ENCODE peak calls at places on chromosomes 1 and 21, in nine cellular contexts. One of them, this sample, is unnamed.

GRCh38 chr1:17674707-17675505 is 80.2 kb upstream of the ACTL8 start:
- DNase-seq in activated T-helper 1 cell treated with anti-CD3 and anti-CD28 coated beads, Interleukin-2, amount 50 U/mL, for 16 hours: no peak
- DNase-seq in upper lobe of right lung: no peak
- DNase-seq in iPS DF 6.9: no peak
- DNase-seq in mammary epithelial cell: no peak
- DNase-seq in cardiac septum: no peak
- DNase-seq in hepatocyte: no peak
- DNase-seq in iris pigment epithelial cell: no peak
- DNase-seq in stimulated activated CD4-positive, alpha-beta T cell treated with anti-CD3 and anti-CD28 coated beads, Interleukin-12 subunit alpha, Interleukin-12 subunit beta, amount 100 ng/mL, for 48 hours: no peak
- DNase-seq in this sample: no peak

GRCh38 chr1:87765686-87766085 is 437.0 kb downstream of the LMO4 start:
- DNase-seq in activated T-helper 1 cell treated with anti-CD3 and anti-CD28 coated beads, Interleukin-2, amount 50 U/mL, for 16 hours: no peak
- DNase-seq in upper lobe of right lung: no peak
- DNase-seq in iPS DF 6.9: no peak
- DNase-seq in mammary epithelial cell: no peak
- DNase-seq in cardiac septum: no peak
- DNase-seq in hepatocyte: no peak
- DNase-seq in iris pigment epithelial cell: peak; percentile 39
- DNase-seq in stimulated activated CD4-positive, alpha-beta T cell treated with anti-CD3 and anti-CD28 coated beads, Interleukin-12 subunit alpha, Interleukin-12 subunit beta, amount 100 ng/mL, for 48 hours: no peak
- DNase-seq in this sample: no peak

GRCh38 chr1:218317061-218317460 is 28.1 kb upstream of the TGFB2 start:
- DNase-seq in activated T-helper 1 cell treated with anti-CD3 and anti-CD28 coated beads, Interleukin-2, amount 50 U/mL, for 16 hours: no peak
- DNase-seq in upper lobe of right lung: no peak
- DNase-seq in iPS DF 6.9: no peak
- DNase-seq in mammary epithelial cell: no peak
- DNase-seq in cardiac septum: no peak
- DNase-seq in hepatocyte: no peak
- DNase-seq in iris pigment epithelial cell: no peak
- DNase-seq in stimulated activated CD4-positive, alpha-beta T cell treated with anti-CD3 and anti-CD28 coated beads, Interleukin-12 subunit alpha, Interleukin-12 subunit beta, amount 100 ng/mL, for 48 hours: no peak
- DNase-seq in this sample: no peak

GRCh38 chr1:18948048-18948912 is 8.2 kb downstream of the IFFO2 start:
- DNase-seq in activated T-helper 1 cell treated with anti-CD3 and anti-CD28 coated beads, Interleukin-2, amount 50 U/mL, for 16 hours: peak; percentile 36
- DNase-seq in upper lobe of right lung: no peak
- DNase-seq in iPS DF 6.9: no peak
- DNase-seq in mammary epithelial cell: peak; percentile 92
- DNase-seq in cardiac septum: no peak
- DNase-seq in hepatocyte: no peak
- DNase-seq in iris pigment epithelial cell: peak; percentile 43
- DNase-seq in stimulated activated CD4-positive, alpha-beta T cell treated with anti-CD3 and anti-CD28 coated beads, Interleukin-12 subunit alpha, Interleukin-12 subunit beta, amount 100 ng/mL, for 48 hours: no peak
- DNase-seq in this sample: no peak

GRCh38 chr1:149995927-149996326 is 14.6 kb downstream of the OTUD7B start:
- DNase-seq in activated T-helper 1 cell treated with anti-CD3 and anti-CD28 coated beads, Interleukin-2, amount 50 U/mL, for 16 hours: no peak
- DNase-seq in upper lobe of right lung: no peak
- DNase-seq in iPS DF 6.9: no peak
- DNase-seq in mammary epithelial cell: peak; percentile 95
- DNase-seq in cardiac septum: no peak
- DNase-seq in hepatocyte: no peak
- DNase-seq in iris pigment epithelial cell: peak; percentile 80
- DNase-seq in stimulated activated CD4-positive, alpha-beta T cell treated with anti-CD3 and anti-CD28 coated beads, Interleukin-12 subunit alpha, Interleukin-12 subunit beta, amount 100 ng/mL, for 48 hours: no peak
- DNase-seq in this sample: no peak

GRCh38 chr1:154425172-154425571 is 20.0 kb downstream of the IL6R start:
- DNase-seq in activated T-helper 1 cell treated with anti-CD3 and anti-CD28 coated beads, Interleukin-2, amount 50 U/mL, for 16 hours: no peak
- DNase-seq in upper lobe of right lung: no peak
- DNase-seq in iPS DF 6.9: no peak
- DNase-seq in mammary epithelial cell: no peak
- DNase-seq in cardiac septum: no peak
- DNase-seq in hepatocyte: no peak
- DNase-seq in iris pigment epithelial cell: no peak
- DNase-seq in stimulated activated CD4-positive, alpha-beta T cell treated with anti-CD3 and anti-CD28 coated beads, Interleukin-12 subunit alpha, Interleukin-12 subunit beta, amount 100 ng/mL, for 48 hours: no peak
- DNase-seq in this sample: no peak

GRCh38 chr1:203275656-203276272 is 29.6 kb upstream of the BTG2 start:
- DNase-seq in activated T-helper 1 cell treated with anti-CD3 and anti-CD28 coated beads, Interleukin-2, amount 50 U/mL, for 16 hours: no peak
- DNase-seq in upper lobe of right lung: peak; percentile 52
- DNase-seq in iPS DF 6.9: no peak
- DNase-seq in mammary epithelial cell: no peak
- DNase-seq in cardiac septum: no peak
- DNase-seq in hepatocyte: no peak
- DNase-seq in iris pigment epithelial cell: no peak
- DNase-seq in stimulated activated CD4-positive, alpha-beta T cell treated with anti-CD3 and anti-CD28 coated beads, Interleukin-12 subunit alpha, Interleukin-12 subunit beta, amount 100 ng/mL, for 48 hours: no peak
- DNase-seq in this sample: no peak

GRCh38 chr1:203422656-203423055 is 53.0 kb upstream of the PRELP start:
- DNase-seq in activated T-helper 1 cell treated with anti-CD3 and anti-CD28 coated beads, Interleukin-2, amount 50 U/mL, for 16 hours: no peak
- DNase-seq in upper lobe of right lung: no peak
- DNase-seq in iPS DF 6.9: no peak
- DNase-seq in mammary epithelial cell: peak; percentile 40
- DNase-seq in cardiac septum: no peak
- DNase-seq in hepatocyte: no peak
- DNase-seq in iris pigment epithelial cell: no peak
- DNase-seq in stimulated activated CD4-positive, alpha-beta T cell treated with anti-CD3 and anti-CD28 coated beads, Interleukin-12 subunit alpha, Interleukin-12 subunit beta, amount 100 ng/mL, for 48 hours: no peak
- DNase-seq in this sample: no peak

GRCh38 chr1:110403805-110404204 is 3.7 kb downstream of the LAMTOR5 start:
- DNase-seq in activated T-helper 1 cell treated with anti-CD3 and anti-CD28 coated beads, Interleukin-2, amount 50 U/mL, for 16 hours: no peak
- DNase-seq in upper lobe of right lung: no peak
- DNase-seq in iPS DF 6.9: no peak
- DNase-seq in mammary epithelial cell: no peak
- DNase-seq in cardiac septum: no peak
- DNase-seq in hepatocyte: no peak
- DNase-seq in iris pigment epithelial cell: no peak
- DNase-seq in stimulated activated CD4-positive, alpha-beta T cell treated with anti-CD3 and anti-CD28 coated beads, Interleukin-12 subunit alpha, Interleukin-12 subunit beta, amount 100 ng/mL, for 48 hours: no peak
- DNase-seq in this sample: no peak

GRCh38 chr1:22616571-22616970 is 19.9 kb upstream of the C1QA start:
- DNase-seq in activated T-helper 1 cell treated with anti-CD3 and anti-CD28 coated beads, Interleukin-2, amount 50 U/mL, for 16 hours: no peak
- DNase-seq in upper lobe of right lung: no peak
- DNase-seq in iPS DF 6.9: no peak
- DNase-seq in mammary epithelial cell: no peak
- DNase-seq in cardiac septum: no peak
- DNase-seq in hepatocyte: no peak
- DNase-seq in iris pigment epithelial cell: no peak
- DNase-seq in stimulated activated CD4-positive, alpha-beta T cell treated with anti-CD3 and anti-CD28 coated beads, Interleukin-12 subunit alpha, Interleukin-12 subunit beta, amount 100 ng/mL, for 48 hours: no peak
- DNase-seq in this sample: no peak

GRCh38 chr1:37288900-37289299 is 185.5 kb upstream of the ZC3H12A start:
- DNase-seq in activated T-helper 1 cell treated with anti-CD3 and anti-CD28 coated beads, Interleukin-2, amount 50 U/mL, for 16 hours: no peak
- DNase-seq in upper lobe of right lung: no peak
- DNase-seq in iPS DF 6.9: no peak
- DNase-seq in mammary epithelial cell: no peak
- DNase-seq in cardiac septum: no peak
- DNase-seq in hepatocyte: no peak
- DNase-seq in iris pigment epithelial cell: no peak
- DNase-seq in stimulated activated CD4-positive, alpha-beta T cell treated with anti-CD3 and anti-CD28 coated beads, Interleukin-12 subunit alpha, Interleukin-12 subunit beta, amount 100 ng/mL, for 48 hours: no peak
- DNase-seq in this sample: no peak

GRCh38 chr1:35629051-35629450 is 12.3 kb downstream of the PSMB2 start:
- DNase-seq in activated T-helper 1 cell treated with anti-CD3 and anti-CD28 coated beads, Interleukin-2, amount 50 U/mL, for 16 hours: no peak
- DNase-seq in upper lobe of right lung: no peak
- DNase-seq in iPS DF 6.9: no peak
- DNase-seq in mammary epithelial cell: no peak
- DNase-seq in cardiac septum: no peak
- DNase-seq in hepatocyte: peak; percentile 15
- DNase-seq in iris pigment epithelial cell: no peak
- DNase-seq in stimulated activated CD4-positive, alpha-beta T cell treated with anti-CD3 and anti-CD28 coated beads, Interleukin-12 subunit alpha, Interleukin-12 subunit beta, amount 100 ng/mL, for 48 hours: no peak
- DNase-seq in this sample: no peak

GRCh38 chr1:223422911-223423310 is 29.7 kb downstream of the CCDC185 start:
- DNase-seq in activated T-helper 1 cell treated with anti-CD3 and anti-CD28 coated beads, Interleukin-2, amount 50 U/mL, for 16 hours: no peak
- DNase-seq in upper lobe of right lung: no peak
- DNase-seq in iPS DF 6.9: no peak
- DNase-seq in mammary epithelial cell: no peak
- DNase-seq in cardiac septum: no peak
- DNase-seq in hepatocyte: peak; percentile 10
- DNase-seq in iris pigment epithelial cell: no peak
- DNase-seq in stimulated activated CD4-positive, alpha-beta T cell treated with anti-CD3 and anti-CD28 coated beads, Interleukin-12 subunit alpha, Interleukin-12 subunit beta, amount 100 ng/mL, for 48 hours: no peak
- DNase-seq in this sample: no peak

GRCh38 chr21:18951291-18952038 is 547.9 kb upstream of the TMPRSS15 start:
- DNase-seq in activated T-helper 1 cell treated with anti-CD3 and anti-CD28 coated beads, Interleukin-2, amount 50 U/mL, for 16 hours: no peak
- DNase-seq in upper lobe of right lung: no peak
- DNase-seq in iPS DF 6.9: peak; percentile 57
- DNase-seq in mammary epithelial cell: no peak
- DNase-seq in cardiac septum: no peak
- DNase-seq in hepatocyte: peak; percentile 60
- DNase-seq in iris pigment epithelial cell: no peak
- DNase-seq in stimulated activated CD4-positive, alpha-beta T cell treated with anti-CD3 and anti-CD28 coated beads, Interleukin-12 subunit alpha, Interleukin-12 subunit beta, amount 100 ng/mL, for 48 hours: no peak
- DNase-seq in this sample: no peak

GRCh38 chr1:73106931-73107330 is 824.6 kb upstream of the NEGR1 start:
- DNase-seq in activated T-helper 1 cell treated with anti-CD3 and anti-CD28 coated beads, Interleukin-2, amount 50 U/mL, for 16 hours: no peak
- DNase-seq in upper lobe of right lung: no peak
- DNase-seq in iPS DF 6.9: no peak
- DNase-seq in mammary epithelial cell: no peak
- DNase-seq in cardiac septum: no peak
- DNase-seq in hepatocyte: no peak
- DNase-seq in iris pigment epithelial cell: no peak
- DNase-seq in stimulated activated CD4-positive, alpha-beta T cell treated with anti-CD3 and anti-CD28 coated beads, Interleukin-12 subunit alpha, Interleukin-12 subunit beta, amount 100 ng/mL, for 48 hours: no peak
- DNase-seq in this sample: no peak

GRCh38 chr1:82284213-82284612 is 483.5 kb downstream of the ADGRL2 start:
- DNase-seq in activated T-helper 1 cell treated with anti-CD3 and anti-CD28 coated beads, Interleukin-2, amount 50 U/mL, for 16 hours: no peak
- DNase-seq in upper lobe of right lung: no peak
- DNase-seq in iPS DF 6.9: no peak
- DNase-seq in mammary epithelial cell: no peak
- DNase-seq in cardiac septum: no peak
- DNase-seq in hepatocyte: no peak
- DNase-seq in iris pigment epithelial cell: no peak
- DNase-seq in stimulated activated CD4-positive, alpha-beta T cell treated with anti-CD3 and anti-CD28 coated beads, Interleukin-12 subunit alpha, Interleukin-12 subunit beta, amount 100 ng/mL, for 48 hours: no peak
- DNase-seq in this sample: no peak

GRCh38 chr1:172308577-172308976 is 111.9 kb upstream of the C1orf105 start:
- DNase-seq in activated T-helper 1 cell treated with anti-CD3 and anti-CD28 coated beads, Interleukin-2, amount 50 U/mL, for 16 hours: no peak
- DNase-seq in upper lobe of right lung: no peak
- DNase-seq in iPS DF 6.9: no peak
- DNase-seq in mammary epithelial cell: no peak
- DNase-seq in cardiac septum: no peak
- DNase-seq in hepatocyte: no peak
- DNase-seq in iris pigment epithelial cell: no peak
- DNase-seq in stimulated activated CD4-positive, alpha-beta T cell treated with anti-CD3 and anti-CD28 coated beads, Interleukin-12 subunit alpha, Interleukin-12 subunit beta, amount 100 ng/mL, for 48 hours: no peak
- DNase-seq in this sample: no peak

GRCh38 chr1:64540265-64540791 is 70.4 kb downstream of the CACHD1 start:
- DNase-seq in activated T-helper 1 cell treated with anti-CD3 and anti-CD28 coated beads, Interleukin-2, amount 50 U/mL, for 16 hours: no peak
- DNase-seq in upper lobe of right lung: no peak
- DNase-seq in iPS DF 6.9: no peak
- DNase-seq in mammary epithelial cell: no peak
- DNase-seq in cardiac septum: no peak
- DNase-seq in hepatocyte: peak; percentile 26
- DNase-seq in iris pigment epithelial cell: peak; percentile 62
- DNase-seq in stimulated activated CD4-positive, alpha-beta T cell treated with anti-CD3 and anti-CD28 coated beads, Interleukin-12 subunit alpha, Interleukin-12 subunit beta, amount 100 ng/mL, for 48 hours: no peak
- DNase-seq in this sample: no peak

GRCh38 chr1:154742586-154742985 is 127.5 kb downstream of the KCNN3 start:
- DNase-seq in activated T-helper 1 cell treated with anti-CD3 and anti-CD28 coated beads, Interleukin-2, amount 50 U/mL, for 16 hours: no peak
- DNase-seq in upper lobe of right lung: no peak
- DNase-seq in iPS DF 6.9: no peak
- DNase-seq in mammary epithelial cell: no peak
- DNase-seq in cardiac septum: no peak
- DNase-seq in hepatocyte: no peak
- DNase-seq in iris pigment epithelial cell: no peak
- DNase-seq in stimulated activated CD4-positive, alpha-beta T cell treated with anti-CD3 and anti-CD28 coated beads, Interleukin-12 subunit alpha, Interleukin-12 subunit beta, amount 100 ng/mL, for 48 hours: no peak
- DNase-seq in this sample: no peak

GRCh38 chr1:35864813-35865212 is 18.2 kb upstream of the AGO1 start:
- DNase-seq in activated T-helper 1 cell treated with anti-CD3 and anti-CD28 coated beads, Interleukin-2, amount 50 U/mL, for 16 hours: no peak
- DNase-seq in upper lobe of right lung: no peak
- DNase-seq in iPS DF 6.9: no peak
- DNase-seq in mammary epithelial cell: no peak
- DNase-seq in cardiac septum: no peak
- DNase-seq in hepatocyte: no peak
- DNase-seq in iris pigment epithelial cell: no peak
- DNase-seq in stimulated activated CD4-positive, alpha-beta T cell treated with anti-CD3 and anti-CD28 coated beads, Interleukin-12 subunit alpha, Interleukin-12 subunit beta, amount 100 ng/mL, for 48 hours: no peak
- DNase-seq in this sample: no peak